ENCODE peak calls at places on chromosomes 13 and 19, in ten cellular contexts. B is activated effector memory CD4-positive, alpha-beta T cell treated with anti-CD3 and anti-CD28 coated beads, Interleukin-2, amount 50 U/mL, for 16 hours; E is NCI-H2029 treated with DMSO at 0.1 percent for 48 hours; T is islet precursor cell; S is WERI-Rb-1; D is neural crest cell; Z is CD8-positive, alpha-beta memory T cell; R is NCI-H1092 treated with DMSO at 0.1 percent for 48 hours; V is IMR-90; P is HuH-7.5. A is an unnamed sample.

GRCh38 chr19:3358919-3359849 is 7.2 kb upstream of the NFIC start:
- DNase-seq in D (no peak), S (peak; percentile 49), Z (peak; percentile 67), P (peak; percentile 82), V (peak; percentile 51), T (no peak), B (peak; percentile 89), R (peak; percentile 19), E (no peak), A (peak; percentile 79)

GRCh38 chr13:27923794-27924528 is 4.2 kb downstream of the PDX1 start:
- DNase-seq in T (peak; percentile 58), B (no peak), V (no peak), S (no peak), E (no peak), Z (no peak), P (no peak), D (no peak), R (no peak), A (no peak)

GRCh38 chr19:4676955-4677731 is 7.0 kb upstream of the MYDGF start:
- DNase-seq in P (peak; percentile 73), E (no peak), V (peak; percentile 35), T (peak; percentile 84), S (peak; percentile 87), B (no peak), D (peak; percentile 36), R (no peak), Z (no peak), A (peak; percentile 58)

GRCh38 chr13:41496420-41497234 is 39.3 kb downstream of the RGCC start:
- DNase-seq in T (peak; percentile 53), D (no peak), P (no peak), Z (no peak), B (no peak), S (no peak), R (no peak), V (peak; percentile 95), E (no peak), A (no peak)

GRCh38 chr19:52070496-52070895 is 21.9 kb upstream of the ZNF432 start:
- DNase-seq in S (no peak), Z (no peak), T (no peak), E (no peak), B (no peak), P (no peak), V (peak; percentile 44), D (no peak), R (no peak), A (no peak)

GRCh38 chr13:44402902-44403719 is 29.5 kb downstream of the SERP2 start:
- DNase-seq in T (peak; percentile 79), S (no peak), D (no peak), B (no peak), P (no peak), E (peak; percentile 45), R (peak; percentile 23), V (no peak), Z (no peak), A (no peak)

GRCh38 chr19:7699422-7700127 is 2.4 kb downstream of the FCER2 start:
- DNase-seq in B (no peak), P (no peak), D (no peak), T (no peak), S (no peak), R (no peak), Z (no peak), V (no peak), E (no peak), A (no peak)

GRCh38 chr19:2059422-2060201 is 8.6 kb upstream of the MKNK2 start:
- DNase-seq in P (no peak), B (no peak), E (peak; percentile 56), Z (no peak), T (peak; percentile 93), V (peak; percentile 61), D (peak; percentile 30), R (peak; percentile 48), S (peak; percentile 65), A (peak; percentile 92)

GRCh38 chr19:55080915-55081772 is 5.5 kb downstream of the EPS8L1 start:
- DNase-seq in R (peak; percentile 33), Z (peak; percentile 90), S (peak; percentile 95), P (peak; percentile 95), V (peak; percentile 44), T (peak; percentile 97), E (peak; percentile 34), B (peak; percentile 96), D (peak; percentile 76), A (peak; percentile 94)

GRCh38 chr13:29162638-29163037 is 342.5 kb downstream of the MTUS2 start:
- DNase-seq in P (no peak), E (no peak), D (no peak), R (no peak), V (no peak), S (no peak), Z (no peak), T (peak; percentile 87), B (no peak), A (no peak)

GRCh38 chr19:1748115-1748702 is 5.1 kb upstream of the ONECUT3 start:
- DNase-seq in E (no peak), V (no peak), S (no peak), Z (no peak), B (no peak), P (no peak), T (no peak), R (no peak), D (no peak), A (peak; percentile 50)

GRCh38 chr19:57171551-57172081 is 4.3 kb upstream of the DUXA start:
- DNase-seq in B (peak; percentile 81), S (peak; percentile 36), P (peak; percentile 30), R (no peak), Z (peak; percentile 45), E (no peak), T (peak; percentile 58), D (no peak), V (peak; percentile 39), A (no peak)

GRCh38 chr13:22211876-22212275 is 541.0 kb downstream of the FGF9 start:
- DNase-seq in P (no peak), S (no peak), E (no peak), B (no peak), R (no peak), D (no peak), T (no peak), Z (no peak), V (no peak), A (no peak)

GRCh38 chr19:11639245-11639601 is 41.9 kb downstream of the ZNF627 start:
- DNase-seq in P (no peak), T (no peak), B (no peak), D (no peak), S (no peak), E (no peak), R (no peak), Z (no peak), V (no peak), A (no peak)

GRCh38 chr19:18428173-18428836 is 9.1 kb downstream of the SSBP4 start:
- DNase-seq in P (no peak), Z (no peak), T (no peak), B (no peak), S (peak; percentile 54), R (no peak), D (no peak), E (no peak), V (no peak), A (no peak)

GRCh38 chr19:50326101-50326664 is 3.0 kb downstream of the KCNC3 start:
- DNase-seq in Z (no peak), S (no peak), R (no peak), E (no peak), D (no peak), P (peak; percentile 22), T (no peak), B (no peak), V (no peak), A (no peak)

GRCh38 chr19:38700933-38701454 is 43.3 kb downstream of the CAPN12 start:
- DNase-seq in P (no peak), S (no peak), Z (no peak), D (no peak), T (no peak), V (no peak), E (no peak), R (peak; percentile 40), B (no peak), A (no peak)

GRCh38 chr19:53485046-53486004 is 17.8 kb downstream of the ZNF813 start:
- DNase-seq in S (no peak), B (no peak), T (no peak), P (no peak), Z (no peak), D (no peak), R (no peak), V (no peak), E (no peak), A (no peak)

GRCh38 chr13:105971312-105971711 is 564.1 kb downstream of the EFNB2 start:
- DNase-seq in T (no peak), P (no peak), V (no peak), S (no peak), D (no peak), B (no peak), Z (no peak), R (no peak), E (no peak), A (no peak)

GRCh38 chr19:2045501-2046045 is 5.5 kb downstream of the MKNK2 start:
- DNase-seq in P (no peak), S (no peak), B (no peak), E (no peak), D (no peak), Z (no peak), V (no peak), R (no peak), T (peak; percentile 36), A (no peak)

GRCh38 chr13:50358221-50358620 is 343.0 kb downstream of the KCNRG start:
- DNase-seq in Z (no peak), T (no peak), V (no peak), P (no peak), D (no peak), S (no peak), E (no peak), R (peak; percentile 23), B (no peak), A (no peak)

GRCh38 chr19:1773173-1773572 is 19.9 kb downstream of the ONECUT3 start:
- DNase-seq in D (no peak), P (no peak), T (no peak), B (no peak), V (no peak), E (no peak), Z (no peak), R (no peak), S (no peak), A (no peak)

GRCh38 chr19:18488838-18489626 is 32.8 kb downstream of the ELL start:
- DNase-seq in B (no peak), P (peak; percentile 91), V (no peak), S (peak; percentile 62), Z (no peak), R (peak; percentile 45), T (peak; percentile 86), D (peak; percentile 53), E (no peak), A (no peak)

A was measured in Peyer's patch.